ENCODE peak calls at places on chromosomes 11 and 22, in five cellular contexts. X is stomach, S is heart left ventricle, T is aorta, M is Caco-2. Y is an unnamed sample. For H3K9me3, the result is how much of the 10 kb centered on the place peaks cover.

GRCh38 chr11:69854719-69855118 is 35.5 kb upstream of the FGF3 start:
- DNase-seq in X (no peak), S (no peak), T (no peak), M (no peak), Y (no peak)

GRCh38 chr11:61059260-61059752 is 43.0 kb upstream of the CD5 start:
- DNase-seq in X (no peak), S (no peak), T (no peak), M (no peak), Y (no peak)

GRCh38 chr11:126391970-126392637 is 36.6 kb downstream of the ST3GAL4 start:
- DNase-seq in X (no peak), S (peak), T (no peak), M (peak), Y (no peak)

GRCh38 chr11:69337211-69337721 is 43.3 kb downstream of the MYEOV start:
- DNase-seq in X (peak), S (no peak), T (no peak), M (peak), Y (no peak)

GRCh38 chr11:129283141-129283540 is 91.0 kb upstream of the ARHGAP32 start:
- DNase-seq in X (peak), S (no peak), T (no peak), M (peak), Y (no peak)

GRCh38 chr11:130323452-130324448 is 9.0 kb upstream of the ZBTB44 start:
- DNase-seq in X (no peak), S (no peak), T (no peak), M (no peak), Y (no peak)

GRCh38 chr11:103222801-103223200 is 113.6 kb downstream of the DYNC2H1 start:
- DNase-seq in X (no peak), S (no peak), T (no peak), M (no peak), Y (no peak)

GRCh38 chr22:27801616-27802388 is at the start of gene MN1:
- DNase-seq in X (peak), S (peak), T (peak), M (peak), Y (no peak)

GRCh38 chr11:48170176-48170839 is 46.3 kb upstream of the OR4B1 start:
- DNase-seq in X (no peak), S (peak), T (no peak), M (no peak), Y (no peak)

GRCh38 chr22:38734203-38735100 is 21.3 kb downstream of the SUN2 start:
- DNase-seq in X (no peak), S (no peak), T (peak), M (no peak), Y (no peak)

GRCh38 chr11:132028380-132029240 is 658.2 kb downstream of the NTM start:
- DNase-seq in X (peak), S (no peak), T (no peak), M (peak), Y (peak)

GRCh38 chr11:33015621-33016551 is at the start of gene DEPDC7:
- DNase-seq in X (peak), S (peak), T (peak), M (peak), Y (peak)

GRCh38 chr11:1827095-1827797 is 7.5 kb upstream of the SYT8 start:
- DNase-seq in X (peak), S (peak), T (peak), M (no peak), Y (no peak)

GRCh38 chr11:3194016-3194816 is 24.4 kb downstream of the MRGPRG start:
- DNase-seq in X (peak), S (no peak), T (no peak), M (no peak), Y (no peak)

GRCh38 chr22:48749555-48750227 is 1078.0 kb downstream of the BRD1 start:
- DNase-seq in X (peak), S (no peak), T (peak), M (no peak), Y (no peak)

GRCh38 chr22:48752451-48753380 is 1075.0 kb downstream of the BRD1 start:
- DNase-seq in X (peak), S (peak), T (peak), M (no peak), Y (no peak)

GRCh38 chr22:48751539-48752437 is 1075.9 kb downstream of the BRD1 start:
- DNase-seq in X (peak), S (peak), T (peak), M (no peak), Y (no peak)

GRCh38 chr22:48750282-48750681 is 1077.4 kb downstream of the BRD1 start:
- DNase-seq in X (no peak), S (no peak), T (peak), M (no peak), Y (no peak)

GRCh38 chr22:48750826-48751440 is 1076.7 kb downstream of the BRD1 start:
- DNase-seq in X (peak), S (peak), T (peak), M (no peak), Y (no peak)
- H3K9me3 ChIP-seq in X (under half), S (under half), T (under half), M (under half), Y (under half)

DNA sequence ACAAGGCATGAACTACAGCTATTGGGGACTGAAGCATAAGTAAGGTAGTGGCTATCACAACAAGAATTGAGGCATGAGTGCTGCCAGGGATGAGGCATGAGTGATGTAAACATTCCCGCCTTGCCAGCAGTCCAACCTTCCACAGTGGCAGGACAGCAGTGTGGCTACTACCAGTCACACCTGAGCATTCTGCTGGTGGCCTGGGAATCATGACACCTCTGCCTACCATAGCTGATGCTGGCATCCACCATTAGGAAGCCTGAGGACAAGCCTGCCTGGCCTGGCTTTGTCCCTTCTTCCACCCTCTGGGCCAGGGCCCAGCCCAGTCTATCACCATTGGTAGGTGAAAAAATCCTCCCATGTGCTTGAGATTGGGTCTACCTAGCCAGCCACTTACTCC is 712.8 kb upstream of the CCDC90B start:
- DNase-seq in X (no peak), S (no peak), T (no peak), M (no peak), Y (no peak)
- H3K9me3 ChIP-seq in X (under half), S (under half), T (under half), M (under half), Y (under half)

GRCh38 chr11:12202911-12203310 is 92.5 kb downstream of the MICAL2 start:
- DNase-seq in X (no peak), S (no peak), T (no peak), M (no peak), Y (no peak)

GRCh38 chr11:12199231-12199948 is 89.0 kb downstream of the MICAL2 start:
- DNase-seq in X (no peak), S (no peak), T (no peak), M (peak), Y (no peak)

GRCh38 chr11:12201016-12201985 is 90.9 kb downstream of the MICAL2 start:
- DNase-seq in X (no peak), S (peak), T (peak), M (peak), Y (no peak)

GRCh38 chr11:12198261-12198925 is 88.0 kb downstream of the MICAL2 start:
- DNase-seq in X (peak), S (no peak), T (no peak), M (no peak), Y (no peak)

GRCh38 chr11:12200359-12201015 is 90.1 kb downstream of the MICAL2 start:
- DNase-seq in X (no peak), S (peak), T (peak), M (no peak), Y (no peak)
- H3K9me3 ChIP-seq in X (under half), S (under half), T (under half), M (under half), Y (under half)

GRCh38 chr22:49111085-49111484 is 716.6 kb downstream of the BRD1 start:
- DNase-seq in X (no peak), S (no peak), T (no peak), M (no peak), Y (no peak)
- H3K9me3 ChIP-seq in X (under half), S (under half), T (under half), M (under half), Y (under half)